ENCODE peak calls at places on chromosomes 1 and 21, in seven cellular contexts. One of them, this sample, is unnamed.

GRCh38 chr1:12703821-12704451 is 12.0 kb upstream of the AADACL3 start:
- DNase-seq in H1: no peak
- DNase-seq in SK-N-SH: no peak
- DNase-seq in HCT116: no peak
- DNase-seq in HepG2: no peak
- DNase-seq in GM12878: no peak
- DNase-seq in K562: no peak
- DNase-seq in this sample: no peak

GRCh38 chr21:33259995-33260394 is 6.2 kb upstream of the IL10RB start:
- DNase-seq in H1: no peak
- DNase-seq in SK-N-SH: no peak
- DNase-seq in HCT116: no peak
- DNase-seq in HepG2: peak; percentile 41
- DNase-seq in GM12878: no peak
- DNase-seq in K562: no peak
- DNase-seq in this sample: no peak

GRCh38 chr1:1230656-1231399 is 973 bp downstream of the SDF4 start:
- DNase-seq in H1: no peak
- DNase-seq in SK-N-SH: peak; percentile 75
- DNase-seq in HCT116: peak; percentile 45
- DNase-seq in HepG2: peak; percentile 60
- DNase-seq in GM12878: no peak
- DNase-seq in K562: peak; percentile 68
- DNase-seq in this sample: peak; percentile 77

GRCh38 chr1:208997726-208998312 is 585.7 kb upstream of the CAMK1G start:
- DNase-seq in H1: no peak
- DNase-seq in SK-N-SH: peak; percentile 53
- DNase-seq in HCT116: no peak
- DNase-seq in HepG2: no peak
- DNase-seq in GM12878: no peak
- DNase-seq in K562: no peak
- DNase-seq in this sample: no peak

GRCh38 chr1:181604482-181604881 is 121.2 kb downstream of the CACNA1E start:
- DNase-seq in H1: no peak
- DNase-seq in SK-N-SH: no peak
- DNase-seq in HCT116: no peak
- DNase-seq in HepG2: no peak
- DNase-seq in GM12878: no peak
- DNase-seq in K562: no peak
- DNase-seq in this sample: no peak

GRCh38 chr1:78095618-78096416 is 50.1 kb downstream of the GIPC2 start:
- DNase-seq in H1: no peak
- DNase-seq in SK-N-SH: no peak
- DNase-seq in HCT116: no peak
- DNase-seq in HepG2: no peak
- DNase-seq in GM12878: no peak
- DNase-seq in K562: no peak
- DNase-seq in this sample: no peak

GRCh38 chr1:230381049-230381467 is 45.1 kb downstream of the PGBD5 start:
- DNase-seq in H1: no peak
- DNase-seq in SK-N-SH: peak; percentile 40
- DNase-seq in HCT116: no peak
- DNase-seq in HepG2: peak; percentile 35
- DNase-seq in GM12878: no peak
- DNase-seq in K562: no peak
- DNase-seq in this sample: no peak

GRCh38 chr1:181669209-181669608 is 185.9 kb downstream of the CACNA1E start:
- DNase-seq in H1: no peak
- DNase-seq in SK-N-SH: no peak
- DNase-seq in HCT116: no peak
- DNase-seq in HepG2: no peak
- DNase-seq in GM12878: no peak
- DNase-seq in K562: no peak
- DNase-seq in this sample: no peak

GRCh38 chr1:175152006-175152652 is 40.4 kb downstream of the KIAA0040 start:
- DNase-seq in H1: peak; percentile 92
- DNase-seq in SK-N-SH: peak; percentile 75
- DNase-seq in HCT116: peak; percentile 33
- DNase-seq in HepG2: peak; percentile 32
- DNase-seq in GM12878: no peak
- DNase-seq in K562: peak; percentile 71
- DNase-seq in this sample: peak; percentile 66

GRCh38 chr1:41019353-41019745 is 2.2 kb downstream of the SLFNL1 start:
- DNase-seq in H1: no peak
- DNase-seq in SK-N-SH: peak; percentile 26
- DNase-seq in HCT116: no peak
- DNase-seq in HepG2: no peak
- DNase-seq in GM12878: no peak
- DNase-seq in K562: no peak
- DNase-seq in this sample: no peak

GRCh38 chr1:70331962-70332361 is 22.6 kb downstream of the ANKRD13C start:
- DNase-seq in H1: no peak
- DNase-seq in SK-N-SH: no peak
- DNase-seq in HCT116: no peak
- DNase-seq in HepG2: no peak
- DNase-seq in GM12878: no peak
- DNase-seq in K562: no peak
- DNase-seq in this sample: no peak

GRCh38 chr1:32336963-32337675 is 1.1 kb upstream of the MARCKSL1 start:
- DNase-seq in H1: no peak
- DNase-seq in SK-N-SH: no peak
- DNase-seq in HCT116: no peak
- DNase-seq in HepG2: no peak
- DNase-seq in GM12878: peak; percentile 76
- DNase-seq in K562: peak; percentile 44
- DNase-seq in this sample: no peak

GRCh38 chr1:42735477-42736105 is 4.4 kb downstream of the CLDN19 start:
- DNase-seq in H1: no peak
- DNase-seq in SK-N-SH: peak; percentile 42
- DNase-seq in HCT116: no peak
- DNase-seq in HepG2: no peak
- DNase-seq in GM12878: no peak
- DNase-seq in K562: no peak
- DNase-seq in this sample: no peak

GRCh38 chr1:82491301-82491986 is 690.7 kb downstream of the ADGRL2 start:
- DNase-seq in H1: no peak
- DNase-seq in SK-N-SH: no peak
- DNase-seq in HCT116: no peak
- DNase-seq in HepG2: no peak
- DNase-seq in GM12878: no peak
- DNase-seq in K562: no peak
- DNase-seq in this sample: no peak

GRCh38 chr1:227808566-227808965 is 6.9 kb upstream of the PRSS38 start:
- DNase-seq in H1: no peak
- DNase-seq in SK-N-SH: no peak
- DNase-seq in HCT116: no peak
- DNase-seq in HepG2: no peak
- DNase-seq in GM12878: no peak
- DNase-seq in K562: no peak
- DNase-seq in this sample: no peak

GRCh38 chr1:26959270-26959669 is 998 bp downstream of the KDF1 start:
- DNase-seq in H1: no peak
- DNase-seq in SK-N-SH: no peak
- DNase-seq in HCT116: no peak
- DNase-seq in HepG2: no peak
- DNase-seq in GM12878: no peak
- DNase-seq in K562: no peak
- DNase-seq in this sample: no peak

GRCh38 chr1:26960625-26960966 is 328 bp upstream of the KDF1 start:
- DNase-seq in H1: no peak
- DNase-seq in SK-N-SH: no peak
- DNase-seq in HCT116: no peak
- DNase-seq in HepG2: no peak
- DNase-seq in GM12878: no peak
- DNase-seq in K562: no peak
- DNase-seq in this sample: no peak

GRCh38 chr1:26961826-26962225 is 1.6 kb upstream of the KDF1 start:
- DNase-seq in H1: no peak
- DNase-seq in SK-N-SH: no peak
- DNase-seq in HCT116: no peak
- DNase-seq in HepG2: peak; percentile 82
- DNase-seq in GM12878: no peak
- DNase-seq in K562: no peak
- DNase-seq in this sample: no peak

GRCh38 chr1:26957306-26957705 is 3.0 kb downstream of the KDF1 start:
- DNase-seq in H1: no peak
- DNase-seq in SK-N-SH: no peak
- DNase-seq in HCT116: no peak
- DNase-seq in HepG2: no peak
- DNase-seq in GM12878: no peak
- DNase-seq in K562: no peak
- DNase-seq in this sample: no peak

GRCh38 chr1:26959722-26960624 is at the start of gene KDF1:
- DNase-seq in H1: peak; percentile 95
- DNase-seq in SK-N-SH: peak; percentile 64
- DNase-seq in HCT116: peak; percentile 61
- DNase-seq in HepG2: no peak
- DNase-seq in GM12878: no peak
- DNase-seq in K562: peak; percentile 67
- DNase-seq in this sample: peak; percentile 91
- TF ChIP-seq JUND in H1: no peak
- TF ChIP-seq JUND in SK-N-SH: no peak
- TF ChIP-seq JUND in HCT116: no peak
- TF ChIP-seq JUND in HepG2: no peak
- TF ChIP-seq JUND in GM12878: no peak
- TF ChIP-seq JUND in K562: no peak
- TF ChIP-seq JUND in this sample: no peak

GRCh38 chr1:109197163-109198042 is 16.3 kb upstream of the SARS1 start:
- DNase-seq in H1: no peak
- DNase-seq in SK-N-SH: no peak
- DNase-seq in HCT116: peak; percentile 69
- DNase-seq in HepG2: peak; percentile 82
- DNase-seq in GM12878: no peak
- DNase-seq in K562: peak; percentile 78
- DNase-seq in this sample: no peak

GRCh38 chr1:109198745-109199144 is 15.0 kb upstream of the SARS1 start:
- DNase-seq in H1: no peak
- DNase-seq in SK-N-SH: no peak
- DNase-seq in HCT116: no peak
- DNase-seq in HepG2: no peak
- DNase-seq in GM12878: no peak
- DNase-seq in K562: no peak
- DNase-seq in this sample: no peak

GRCh38 chr1:109201123-109201703 is 12.5 kb upstream of the SARS1 start:
- DNase-seq in H1: peak; percentile 86
- DNase-seq in SK-N-SH: peak; percentile 56
- DNase-seq in HCT116: no peak
- DNase-seq in HepG2: peak; percentile 49
- DNase-seq in GM12878: no peak
- DNase-seq in K562: peak; percentile 91
- DNase-seq in this sample: peak; percentile 41

GRCh38 chr1:109199710-109200109 is 14.0 kb upstream of the SARS1 start:
- DNase-seq in H1: no peak
- DNase-seq in SK-N-SH: no peak
- DNase-seq in HCT116: no peak
- DNase-seq in HepG2: no peak
- DNase-seq in GM12878: no peak
- DNase-seq in K562: no peak
- DNase-seq in this sample: no peak

GRCh38 chr1:109198043-109198695 is 15.5 kb upstream of the SARS1 start:
- DNase-seq in H1: no peak
- DNase-seq in SK-N-SH: no peak
- DNase-seq in HCT116: no peak
- DNase-seq in HepG2: no peak
- DNase-seq in GM12878: no peak
- DNase-seq in K562: peak; percentile 87
- DNase-seq in this sample: no peak
- TF ChIP-seq JUND in H1: no peak
- TF ChIP-seq JUND in SK-N-SH: peak; percentile 71
- TF ChIP-seq JUND in HCT116: peak; percentile 18
- TF ChIP-seq JUND in HepG2: no peak
- TF ChIP-seq JUND in GM12878: no peak
- TF ChIP-seq JUND in K562: peak; percentile 55
- TF ChIP-seq JUND in this sample: no peak

GRCh38 chr1:91828583-91829281 is 57.2 kb downstream of the TGFBR3 start:
- DNase-seq in H1: no peak
- DNase-seq in SK-N-SH: no peak
- DNase-seq in HCT116: no peak
- DNase-seq in HepG2: no peak
- DNase-seq in GM12878: no peak
- DNase-seq in K562: no peak
- DNase-seq in this sample: no peak

GRCh38 chr1:91830242-91831131 is 55.5 kb downstream of the TGFBR3 start:
- DNase-seq in H1: no peak
- DNase-seq in SK-N-SH: no peak
- DNase-seq in HCT116: no peak
- DNase-seq in HepG2: peak; percentile 84
- DNase-seq in GM12878: no peak
- DNase-seq in K562: no peak
- DNase-seq in this sample: no peak

GRCh38 chr1:91829293-91830153 is 56.4 kb downstream of the TGFBR3 start:
- DNase-seq in H1: no peak
- DNase-seq in SK-N-SH: no peak
- DNase-seq in HCT116: no peak
- DNase-seq in HepG2: no peak
- DNase-seq in GM12878: no peak
- DNase-seq in K562: no peak
- DNase-seq in this sample: no peak

GRCh38 chr1:91828007-91828321 is 58.0 kb downstream of the TGFBR3 start:
- DNase-seq in H1: no peak
- DNase-seq in SK-N-SH: no peak
- DNase-seq in HCT116: no peak
- DNase-seq in HepG2: no peak
- DNase-seq in GM12878: no peak
- DNase-seq in K562: no peak
- DNase-seq in this sample: no peak

GRCh38 chr1:91831132-91831930 is 54.6 kb downstream of the TGFBR3 start:
- DNase-seq in H1: no peak
- DNase-seq in SK-N-SH: no peak
- DNase-seq in HCT116: no peak
- DNase-seq in HepG2: no peak
- DNase-seq in GM12878: no peak
- DNase-seq in K562: no peak
- DNase-seq in this sample: no peak
- TF ChIP-seq JUND in H1: no peak
- TF ChIP-seq JUND in SK-N-SH: no peak
- TF ChIP-seq JUND in HCT116: no peak
- TF ChIP-seq JUND in HepG2: no peak
- TF ChIP-seq JUND in GM12878: no peak
- TF ChIP-seq JUND in K562: no peak
- TF ChIP-seq JUND in this sample: no peak

GRCh38 chr1:15557008-15557407 is 27.8 kb downstream of the AGMAT start:
- DNase-seq in H1: no peak
- DNase-seq in SK-N-SH: no peak
- DNase-seq in HCT116: no peak
- DNase-seq in HepG2: no peak
- DNase-seq in GM12878: no peak
- DNase-seq in K562: no peak
- DNase-seq in this sample: no peak
- TF ChIP-seq JUND in H1: no peak
- TF ChIP-seq JUND in SK-N-SH: no peak
- TF ChIP-seq JUND in HCT116: no peak
- TF ChIP-seq JUND in HepG2: no peak
- TF ChIP-seq JUND in GM12878: no peak
- TF ChIP-seq JUND in K562: no peak
- TF ChIP-seq JUND in this sample: no peak